ENCODE peak calls at places on chromosomes 16 and 17, in six cellular contexts. G is mammary epithelial cell, L is uterus, H is GM12865, T is stromal cell of bone marrow, B is mesothelial cell of epicardium. Z is an unnamed sample.

GRCh38 chr16:24609740-24610420 is 70.5 kb downstream of the RBBP6 start:
- DNase-seq in T (peak; percentile 17), L (peak; percentile 60), H (peak; percentile 2), B (peak; percentile 76), G (peak; percentile 36), Z (peak; percentile 88)

GRCh38 chr17:74433421-74434121 is 1.7 kb downstream of the GPRC5C start:
- DNase-seq in L (no peak), T (no peak), G (no peak), B (no peak), H (no peak), Z (no peak)

GRCh38 chr16:68404736-68405345 is 43.5 kb downstream of the SMPD3 start:
- DNase-seq in L (no peak), H (no peak), B (no peak), G (no peak), T (no peak), Z (no peak)

GRCh38 chr17:49576121-49576905 is 642 bp downstream of the NXPH3 start:
- DNase-seq in H (no peak), G (peak; percentile 40), T (no peak), B (peak; percentile 49), L (peak; percentile 62), Z (no peak)

GRCh38 chr16:29256501-29256981 is 150.0 kb downstream of the NPIPB11 start:
- DNase-seq in G (no peak), H (no peak), T (no peak), B (no peak), L (no peak), Z (no peak)

GRCh38 chr16:56691885-56692284 is 9.6 kb downstream of the MT1X start:
- DNase-seq in H (no peak), G (peak; percentile 98), L (no peak), B (no peak), T (no peak), Z (no peak)

GRCh38 chr16:25501530-25502255 is 190.1 kb upstream of the HS3ST4 start:
- DNase-seq in L (no peak), T (no peak), G (no peak), H (no peak), B (no peak), Z (no peak)

GRCh38 chr17:50443492-50444051 is 17.6 kb downstream of the ACSF2 start:
- DNase-seq in T (no peak), B (no peak), L (no peak), H (no peak), G (no peak), Z (peak; percentile 53)

GRCh38 chr16:87897563-87898505 is 28.5 kb upstream of the SLC7A5 start:
- DNase-seq in L (no peak), B (no peak), T (no peak), G (no peak), H (peak; percentile 22), Z (no peak)

GRCh38 chr17:57099165-57099564 is 14.1 kb downstream of the AKAP1 start:
- DNase-seq in G (no peak), B (no peak), L (no peak), T (no peak), H (peak; percentile 52), Z (no peak)

GRCh38 chr17:82145550-82146165 is 47.6 kb upstream of the FASN start:
- DNase-seq in L (no peak), H (no peak), G (no peak), B (no peak), T (no peak), Z (no peak)

GRCh38 chr16:86033016-86033474 is 134.1 kb downstream of the IRF8 start:
- DNase-seq in L (no peak), G (no peak), H (no peak), T (no peak), B (no peak), Z (no peak)

GRCh38 chr16:424623-425081 is 797 bp upstream of the RAB11FIP3 start:
- DNase-seq in B (peak; percentile 49), L (peak; percentile 65), G (no peak), T (peak; percentile 16), H (no peak), Z (no peak)

GRCh38 chr17:82912571-82913089 is 72.8 kb upstream of the ZNF750 start:
- DNase-seq in H (no peak), T (no peak), B (no peak), L (no peak), G (no peak), Z (no peak)

GRCh38 chr17:2851615-2852014 is 55.4 kb downstream of the RAP1GAP2 start:
- DNase-seq in B (no peak), H (no peak), L (no peak), G (no peak), T (no peak), Z (no peak)

GRCh38 chr17:7711356-7711755 is 6.2 kb upstream of the DNAH2 start:
- DNase-seq in L (no peak), T (no peak), B (no peak), H (no peak), G (no peak), Z (no peak)

GRCh38 chr17:56291226-56291805 is 138.0 kb downstream of the ANKFN1 start:
- DNase-seq in H (no peak), T (peak; percentile 24), G (no peak), B (no peak), L (no peak), Z (no peak)

GRCh38 chr17:77504652-77505459 is 364.1 kb downstream of the SEC14L1 start:
- DNase-seq in B (no peak), G (no peak), T (no peak), L (peak; percentile 18), H (no peak), Z (no peak)

GRCh38 chr17:61412860-61413653 is 13.4 kb downstream of the TBX2 start:
- DNase-seq in G (no peak), T (no peak), L (no peak), H (no peak), B (no peak), Z (no peak)

GRCh38 chr17:72432143-72432604 is 311.4 kb downstream of the SOX9 start:
- DNase-seq in T (no peak), L (no peak), G (no peak), B (no peak), H (no peak), Z (peak; percentile 23)

GRCh38 chr16:3909791-3910583 is 29.5 kb upstream of the CREBBP start:
- DNase-seq in H (no peak), B (no peak), T (no peak), G (no peak), L (no peak), Z (peak; percentile 18)

GRCh38 chr17:57366558-57367351 is 110.4 kb downstream of the MSI2 start:
- DNase-seq in L (no peak), T (no peak), H (peak; percentile 39), B (no peak), G (no peak), Z (no peak)

GRCh38 chr16:67255553-67256030 is 6.8 kb downstream of the SLC9A5 start:
- DNase-seq in L (no peak), H (no peak), G (no peak), B (no peak), T (no peak), Z (no peak)

GRCh38 chr16:30131869-30132475 is 9.0 kb upstream of the MAPK3 start:
- DNase-seq in L (no peak), B (no peak), G (no peak), H (no peak), T (no peak), Z (no peak)

GRCh38 chr17:3558603-3559269 is 1.1 kb upstream of the TRPV3 start:
- DNase-seq in L (no peak), B (no peak), H (peak; percentile 97), G (peak; percentile 98), T (no peak), Z (no peak)

GRCh38 chr16:19118938-19119431 is 5.2 kb downstream of the ITPRIPL2 start:
- DNase-seq in L (peak; percentile 69), G (peak; percentile 81), T (peak; percentile 94), H (peak; percentile 52), B (no peak), Z (no peak)

GRCh38 chr17:31511176-31511540 is 119.7 kb downstream of the RAB11FIP4 start:
- DNase-seq in T (no peak), B (no peak), H (no peak), G (no peak), L (no peak), Z (no peak)

GRCh38 chr17:77206557-77206956 is 65.8 kb downstream of the SEC14L1 start:
- DNase-seq in L (no peak), H (no peak), T (no peak), G (no peak), B (no peak), Z (no peak)

GRCh38 chr17:1241904-1242303 is 28.3 kb upstream of the BHLHA9 start:
- DNase-seq in T (peak; percentile 46), H (no peak), L (peak; percentile 56), B (no peak), G (no peak), Z (no peak)

GRCh38 chr17:82668631-82669099 is 20.4 kb upstream of the WDR45B start:
- DNase-seq in L (no peak), H (peak; percentile 71), B (no peak), T (peak; percentile 38), G (peak; percentile 37), Z (no peak)

GRCh38 chr17:56594528-56595418 is 1.3 kb downstream of the NOG start:
- DNase-seq in B (peak; percentile 43), G (peak; percentile 58), L (no peak), H (no peak), T (no peak), Z (no peak)

GRCh38 chr17:77810536-77810935 is 148.0 kb upstream of the TNRC6C start:
- DNase-seq in T (peak; percentile 78), B (no peak), G (no peak), H (no peak), L (peak; percentile 72), Z (no peak)

GRCh38 chr17:45262516-45263476 is 902 bp upstream of the SPATA32 start:
- DNase-seq in G (no peak), B (no peak), L (no peak), H (no peak), T (no peak), Z (no peak)

Z was measured in NCI-H2227 treated with DMSO at 0.1 percent for 48 hours.